ENCODE peak calls at places on chromosomes 3 and 15, in ten cellular contexts. P is glutamatergic neuron; W is caudate nucleus; U is CD8-positive, alpha-beta memory T cell; M is adipocyte; B is AG08396; G is head of caudate nucleus; O is H54; F is GM04504; Z is Karpas-422. L is an unnamed sample.

GRCh38 chr15:25709437-25710159 is 153.5 kb downstream of the ATP10A start:
- DNase-seq in G (no peak), U (no peak), Z (no peak), M (no peak), P (no peak), O (no peak), W (no peak), B (no peak), F (no peak), L (no peak)

GRCh38 chr3:149145926-149146325 is 16.5 kb downstream of the HPS3 start:
- DNase-seq in O (no peak), Z (peak; percentile 88), B (no peak), W (no peak), G (no peak), U (no peak), F (no peak), M (no peak), P (no peak), L (peak; percentile 89)

GRCh38 chr3:114365909-114366308 is 72.1 kb downstream of the TIGIT start:
- DNase-seq in M (no peak), B (no peak), O (no peak), Z (no peak), U (no peak), P (no peak), W (no peak), F (no peak), G (no peak), L (no peak)

GRCh38 chr3:158961497-158961896 is 159.6 kb downstream of the MFSD1 start:
- DNase-seq in F (no peak), G (no peak), U (no peak), Z (no peak), P (no peak), M (no peak), O (no peak), W (no peak), B (no peak), L (no peak)

GRCh38 chr3:16907245-16907644 is 22.5 kb downstream of the PLCL2 start:
- DNase-seq in P (no peak), F (no peak), U (no peak), G (no peak), M (no peak), B (no peak), O (no peak), W (no peak), Z (no peak), L (no peak)

GRCh38 chr3:176988795-176989194 is 208.5 kb downstream of the TBL1XR1 start:
- DNase-seq in Z (no peak), O (no peak), M (no peak), W (no peak), P (no peak), G (no peak), B (no peak), F (no peak), U (no peak), L (no peak)

GRCh38 chr3:42733501-42734262 is 31.1 kb upstream of the HHATL start:
- DNase-seq in O (no peak), W (peak; percentile 62), G (peak; percentile 78), P (no peak), B (no peak), U (no peak), Z (no peak), M (no peak), F (no peak), L (no peak)

GRCh38 chr3:67605377-67605776 is 49.0 kb downstream of the SUCLG2 start:
- DNase-seq in P (no peak), Z (no peak), F (peak; percentile 47), W (no peak), U (no peak), G (no peak), B (peak; percentile 51), M (peak; percentile 73), O (peak; percentile 13), L (no peak)

GRCh38 chr3:146974001-146974400 is 368.9 kb upstream of the PLSCR5 start:
- DNase-seq in W (no peak), G (no peak), B (no peak), M (no peak), U (no peak), Z (no peak), O (no peak), F (no peak), P (peak; percentile 39), L (no peak)

GRCh38 chr15:52730163-52730562 is 51.0 kb upstream of the ATOSA start:
- DNase-seq in O (no peak), F (peak; percentile 65), U (peak; percentile 5), M (no peak), W (no peak), Z (peak; percentile 86), G (no peak), B (no peak), P (no peak), L (peak; percentile 95)

GRCh38 chr3:45024601-45025262 is 1.4 kb upstream of the CLEC3B start:
- DNase-seq in P (no peak), U (no peak), B (no peak), O (no peak), W (no peak), F (no peak), Z (no peak), M (no peak), G (no peak), L (no peak)

GRCh38 chr3:106068795-106069194 is 200.0 kb upstream of the CBLB start:
- DNase-seq in U (no peak), B (no peak), P (no peak), G (no peak), W (no peak), F (peak; percentile 19), Z (no peak), M (peak; percentile 77), O (no peak), L (no peak)

GRCh38 chr15:95291878-95292472 is 1038.5 kb upstream of the NR2F2 start:
- DNase-seq in W (no peak), F (no peak), B (no peak), O (peak; percentile 5), Z (peak; percentile 74), U (no peak), M (peak; percentile 61), P (no peak), G (no peak), L (peak; percentile 54)

GRCh38 chr15:57410373-57410772 is 34.1 kb downstream of the CGNL1 start:
- DNase-seq in O (no peak), Z (no peak), F (no peak), G (no peak), W (no peak), P (no peak), B (no peak), M (no peak), U (no peak), L (no peak)

GRCh38 chr3:185796431-185797107 is 28.3 kb downstream of the IGF2BP2 start:
- DNase-seq in G (no peak), B (peak; percentile 11), F (peak; percentile 34), W (no peak), M (peak; percentile 45), O (peak; percentile 50), P (no peak), U (no peak), Z (no peak), L (no peak)

GRCh38 chr15:99019558-99020540 is 12.3 kb upstream of the PGPEP1L start:
- DNase-seq in U (no peak), P (no peak), B (no peak), G (no peak), M (peak; percentile 74), Z (no peak), F (peak; percentile 75), W (no peak), O (no peak), L (no peak)

GRCh38 chr15:43968551-43968950 is 141.7 kb downstream of the WDR76 start:
- DNase-seq in F (no peak), Z (no peak), U (no peak), G (no peak), W (no peak), B (no peak), M (peak; percentile 57), O (no peak), P (no peak), L (no peak)

GRCh38 chr3:160162440-160162839 is 62.8 kb upstream of the C3orf80 start:
- DNase-seq in U (no peak), W (no peak), B (no peak), O (no peak), P (peak; percentile 68), Z (no peak), F (no peak), G (no peak), M (no peak), L (no peak)

GRCh38 chr3:16064660-16065414 is 109.6 kb upstream of the GALNT15 start:
- DNase-seq in G (peak; percentile 59), M (peak; percentile 83), U (no peak), W (peak; percentile 38), O (no peak), F (peak; percentile 97), Z (no peak), P (no peak), B (peak; percentile 47), L (no peak)

GRCh38 chr3:16106050-16106449 is 68.4 kb upstream of the GALNT15 start:
- DNase-seq in G (no peak), B (no peak), P (no peak), F (no peak), M (no peak), U (no peak), W (no peak), O (no peak), Z (no peak), L (no peak)

GRCh38 chr3:153145454-153145853 is 16.6 kb upstream of the RAP2B start:
- DNase-seq in M (no peak), W (no peak), Z (no peak), F (no peak), B (no peak), O (no peak), P (no peak), U (no peak), G (no peak), L (no peak)

GRCh38 chr3:56193531-56193930 is 274.7 kb downstream of the ERC2 start:
- DNase-seq in O (no peak), Z (no peak), U (no peak), W (no peak), G (no peak), F (no peak), M (no peak), B (no peak), P (no peak), L (no peak)

GRCh38 chr15:100681335-100681746 is 79.0 kb downstream of the ASB7 start:
- DNase-seq in P (no peak), M (peak; percentile 48), W (no peak), O (no peak), G (no peak), B (no peak), F (no peak), Z (no peak), U (no peak), L (no peak)

L was measured in OCI-LY7.